ENCODE peak calls at places on chromosomes 6 and 20, in ten cellular contexts. Y, V, Q, H, D, I, E, P, J and N are unnamed samples.

GRCh38 chr20:57896017-57896416 is 186.2 kb upstream of the PMEPA1 start:
- DNase-seq in Y (no peak), V (no peak), Q (no peak), H (no peak), D (no peak), I (no peak), E (no peak), P (no peak), J (no peak), N (no peak)

GRCh38 chr20:63652192-63652980 is 838 bp downstream of the STMN3 start:
- DNase-seq in Y (no peak), V (peak; percentile 23), Q (no peak), H (no peak), D (peak; percentile 32), I (peak; percentile 34), E (peak; percentile 15), P (no peak), J (no peak), N (no peak)

GRCh38 chr20:45311589-45312211 is 3.6 kb upstream of the MATN4 start:
- DNase-seq in Y (peak; percentile 42), V (peak; percentile 84), Q (no peak), H (peak; percentile 38), D (peak; percentile 85), I (peak; percentile 75), E (peak; percentile 17), P (peak; percentile 49), J (peak; percentile 77), N (peak; percentile 42)

GRCh38 chr6:43723737-43724295 is 36.2 kb upstream of the MRPS18A start:
- DNase-seq in Y (no peak), V (peak; percentile 89), Q (peak; percentile 85), H (peak; percentile 79), D (peak; percentile 85), I (peak; percentile 83), E (peak; percentile 50), P (peak; percentile 84), J (peak; percentile 81), N (peak; percentile 70)

GRCh38 chr6:52426667-52427066 is 6.5 kb downstream of the EFHC1 start:
- DNase-seq in Y (no peak), V (no peak), Q (no peak), H (no peak), D (no peak), I (no peak), E (no peak), P (no peak), J (no peak), N (peak; percentile 15)

GRCh38 chr6:169371344-169372144 is 117.9 kb upstream of the THBS2 start:
- DNase-seq in Y (no peak), V (no peak), Q (no peak), H (peak; percentile 26), D (peak; percentile 88), I (no peak), E (no peak), P (no peak), J (peak; percentile 39), N (peak; percentile 16)

GRCh38 chr6:161228096-161228495 is 45.8 kb downstream of the AGPAT4 start:
- DNase-seq in Y (no peak), V (no peak), Q (no peak), H (no peak), D (no peak), I (no peak), E (no peak), P (no peak), J (no peak), N (no peak)

GRCh38 chr20:44945261-44945660 is 14.9 kb downstream of the TOMM34 start:
- DNase-seq in Y (no peak), V (no peak), Q (no peak), H (no peak), D (no peak), I (no peak), E (no peak), P (no peak), J (no peak), N (no peak)

GRCh38 chr6:107666084-107666981 is 157.8 kb downstream of the SCML4 start:
- DNase-seq in Y (no peak), V (no peak), Q (no peak), H (peak; percentile 62), D (peak; percentile 58), I (no peak), E (no peak), P (no peak), J (no peak), N (peak; percentile 87)

GRCh38 chr20:53839423-53840176 is 230.8 kb downstream of the BCAS1 start:
- DNase-seq in Y (no peak), V (peak; percentile 82), Q (no peak), H (no peak), D (no peak), I (peak; percentile 54), E (peak; percentile 22), P (peak; percentile 48), J (no peak), N (no peak)

GRCh38 chr20:50521709-50522674 is 11.8 kb downstream of the PTPN1 start:
- DNase-seq in Y (no peak), V (no peak), Q (no peak), H (no peak), D (no peak), I (no peak), E (no peak), P (no peak), J (no peak), N (no peak)

GRCh38 chr6:79048611-79049010 is 29.4 kb downstream of the PHIP start:
- DNase-seq in Y (no peak), V (peak; percentile 13), Q (no peak), H (peak; percentile 47), D (no peak), I (peak; percentile 2), E (no peak), P (no peak), J (peak; percentile 65), N (peak; percentile 31)